ENCODE peak calls at places on chromosomes 6 and 20, in five cellular contexts. One of them, this sample, is unnamed. For H3K4me1, the result is how much of the 10 kb centered on the place peaks cover.

GRCh38 chr20:61287583-61287982 is 35.5 kb downstream of the CDH4 start:
- DNase-seq in H9: no peak
- DNase-seq in IMR-90: no peak
- DNase-seq in mesenchymal stem cell: no peak
- DNase-seq in HepG2: no peak
- DNase-seq in this sample: no peak

GRCh38 chr20:18694071-18694470 is 106.2 kb downstream of the DTD1 start:
- DNase-seq in HepG2: no peak
- DNase-seq in H9: no peak
- DNase-seq in IMR-90: no peak
- DNase-seq in mesenchymal stem cell: no peak
- DNase-seq in this sample: no peak

GRCh38 chr20:54097236-54097529 is 26.8 kb upstream of the BCAS1 start:
- DNase-seq in IMR-90: no peak
- DNase-seq in H9: no peak
- DNase-seq in mesenchymal stem cell: no peak
- DNase-seq in HepG2: no peak
- DNase-seq in this sample: no peak

GRCh38 chr20:58650181-58650775 is 805 bp upstream of the STX16 start:
- DNase-seq in HepG2: no peak
- DNase-seq in H9: peak
- DNase-seq in IMR-90: no peak
- DNase-seq in mesenchymal stem cell: no peak
- DNase-seq in this sample: peak

GRCh38 chr6:112906737-112907136 is 559.6 kb downstream of the RFPL4B start:
- DNase-seq in H9: no peak
- DNase-seq in HepG2: peak
- DNase-seq in mesenchymal stem cell: peak
- DNase-seq in IMR-90: peak
- DNase-seq in this sample: no peak

GRCh38 chr20:50646483-50646996 is 44.8 kb downstream of the RIPOR3 start:
- DNase-seq in H9: no peak
- DNase-seq in IMR-90: peak
- DNase-seq in HepG2: no peak
- DNase-seq in mesenchymal stem cell: peak
- DNase-seq in this sample: no peak

GRCh38 chr6:100163035-100163434 is 169.0 kb upstream of the MCHR2 start:
- DNase-seq in H9: peak
- DNase-seq in mesenchymal stem cell: no peak
- DNase-seq in IMR-90: no peak
- DNase-seq in HepG2: no peak
- DNase-seq in this sample: peak

GRCh38 chr6:1641391-1641790 is 31.7 kb downstream of the FOXC1 start:
- DNase-seq in IMR-90: no peak
- DNase-seq in mesenchymal stem cell: no peak
- DNase-seq in H9: no peak
- DNase-seq in HepG2: no peak
- DNase-seq in this sample: peak

GRCh38 chr6:56346958-56347357 is 99.6 kb upstream of the COL21A1 start:
- DNase-seq in HepG2: no peak
- DNase-seq in mesenchymal stem cell: no peak
- DNase-seq in IMR-90: no peak
- DNase-seq in H9: no peak
- DNase-seq in this sample: peak

GRCh38 chr6:24902782-24903181 is 33.0 kb downstream of the RIPOR2 start:
- DNase-seq in mesenchymal stem cell: peak
- DNase-seq in HepG2: no peak
- DNase-seq in IMR-90: peak
- DNase-seq in H9: no peak
- DNase-seq in this sample: no peak

GRCh38 chr6:53483423-53484353 is 61.2 kb downstream of the GCLC start:
- DNase-seq in mesenchymal stem cell: peak
- DNase-seq in HepG2: peak
- DNase-seq in IMR-90: no peak
- DNase-seq in H9: no peak
- DNase-seq in this sample: no peak

GRCh38 chr6:163406320-163406719 is 8.2 kb upstream of the QKI start:
- DNase-seq in HepG2: no peak
- DNase-seq in H9: no peak
- DNase-seq in IMR-90: no peak
- DNase-seq in mesenchymal stem cell: no peak
- DNase-seq in this sample: no peak

GRCh38 chr6:15677822-15678221 is 15.0 kb upstream of the DTNBP1 start:
- DNase-seq in IMR-90: no peak
- DNase-seq in mesenchymal stem cell: no peak
- DNase-seq in HepG2: no peak
- DNase-seq in H9: no peak
- DNase-seq in this sample: no peak

GRCh38 chr20:59939052-59939878 is 840 bp downstream of the PPP1R3D start:
- DNase-seq in mesenchymal stem cell: no peak
- DNase-seq in HepG2: no peak
- DNase-seq in H9: peak
- DNase-seq in IMR-90: no peak
- DNase-seq in this sample: peak

GRCh38 chr20:16216227-16217210 is 356.7 kb downstream of the KIF16B start:
- DNase-seq in IMR-90: no peak
- DNase-seq in mesenchymal stem cell: no peak
- DNase-seq in H9: no peak
- DNase-seq in HepG2: no peak
- DNase-seq in this sample: no peak

GRCh38 chr6:130377911-130378310 is 12.1 kb downstream of the TMEM200A start:
- DNase-seq in HepG2: no peak
- DNase-seq in IMR-90: no peak
- DNase-seq in mesenchymal stem cell: no peak
- DNase-seq in H9: no peak
- DNase-seq in this sample: no peak

GRCh38 chr20:39822667-39823066 is 860.5 kb downstream of the DHX35 start:
- DNase-seq in mesenchymal stem cell: peak
- DNase-seq in IMR-90: peak
- DNase-seq in H9: no peak
- DNase-seq in HepG2: no peak
- DNase-seq in this sample: no peak

GRCh38 chr20:57251949-57252348 is 14.5 kb downstream of the BMP7 start:
- DNase-seq in HepG2: no peak
- DNase-seq in mesenchymal stem cell: no peak
- DNase-seq in H9: no peak
- DNase-seq in IMR-90: no peak
- DNase-seq in this sample: no peak
- H3K9ac ChIP-seq in HepG2: no peak
- H3K9ac ChIP-seq in mesenchymal stem cell: no peak
- H3K9ac ChIP-seq in H9: no peak
- H3K9ac ChIP-seq in IMR-90: no peak
- H3K9ac ChIP-seq in this sample: no peak

DNA sequence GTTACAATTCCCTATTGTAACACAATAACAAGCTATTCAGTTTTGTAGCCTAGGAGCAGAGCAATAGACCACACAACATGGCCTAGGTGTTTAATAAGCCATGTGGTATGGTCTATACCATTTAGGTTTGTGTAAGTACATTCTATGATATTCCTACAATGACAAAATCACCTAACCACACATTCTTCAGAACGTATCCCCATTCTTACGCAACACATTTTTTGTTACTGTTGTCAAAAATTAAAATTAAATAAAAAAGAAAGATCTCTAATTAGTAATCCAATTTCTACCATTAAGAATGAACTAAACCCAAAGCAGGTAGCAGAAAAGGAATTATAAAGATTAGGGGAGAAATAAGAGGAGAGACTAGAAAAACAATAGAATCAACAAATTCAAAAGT is 44.0 kb downstream of the RANBP9 start:
- DNase-seq in IMR-90: no peak
- DNase-seq in HepG2: no peak
- DNase-seq in mesenchymal stem cell: no peak
- DNase-seq in H9: no peak
- DNase-seq in this sample: no peak
- H3K4me1 ChIP-seq in IMR-90: under half
- H3K4me1 ChIP-seq in HepG2: half or more
- H3K4me1 ChIP-seq in mesenchymal stem cell: under half
- H3K4me1 ChIP-seq in H9: under half
- H3K4me1 ChIP-seq in this sample: under half

GRCh38 chr6:144064402-144064830 is 31.0 kb downstream of the SF3B5 start:
- DNase-seq in mesenchymal stem cell: no peak
- DNase-seq in H9: peak
- DNase-seq in HepG2: no peak
- DNase-seq in IMR-90: no peak
- DNase-seq in this sample: no peak
- H3K9ac ChIP-seq in mesenchymal stem cell: peak
- H3K9ac ChIP-seq in H9: no peak
- H3K9ac ChIP-seq in HepG2: peak
- H3K9ac ChIP-seq in IMR-90: no peak
- H3K9ac ChIP-seq in this sample: peak

GRCh38 chr6:37177083-37177949 is 7.4 kb downstream of the PIM1 start:
- DNase-seq in IMR-90: no peak
- DNase-seq in HepG2: no peak
- DNase-seq in mesenchymal stem cell: no peak
- DNase-seq in H9: no peak
- DNase-seq in this sample: no peak

GRCh38 chr6:37174515-37175331 is 4.8 kb downstream of the PIM1 start:
- DNase-seq in H9: no peak
- DNase-seq in HepG2: no peak
- DNase-seq in IMR-90: no peak
- DNase-seq in mesenchymal stem cell: no peak
- DNase-seq in this sample: no peak

GRCh38 chr6:37174196-37174514 is 4.2 kb downstream of the PIM1 start:
- DNase-seq in IMR-90: no peak
- DNase-seq in H9: no peak
- DNase-seq in HepG2: no peak
- DNase-seq in mesenchymal stem cell: no peak
- DNase-seq in this sample: no peak

GRCh38 chr6:37176268-37177082 is 6.5 kb downstream of the PIM1 start:
- DNase-seq in mesenchymal stem cell: no peak
- DNase-seq in IMR-90: no peak
- DNase-seq in HepG2: no peak
- DNase-seq in H9: no peak
- DNase-seq in this sample: peak

DNA sequence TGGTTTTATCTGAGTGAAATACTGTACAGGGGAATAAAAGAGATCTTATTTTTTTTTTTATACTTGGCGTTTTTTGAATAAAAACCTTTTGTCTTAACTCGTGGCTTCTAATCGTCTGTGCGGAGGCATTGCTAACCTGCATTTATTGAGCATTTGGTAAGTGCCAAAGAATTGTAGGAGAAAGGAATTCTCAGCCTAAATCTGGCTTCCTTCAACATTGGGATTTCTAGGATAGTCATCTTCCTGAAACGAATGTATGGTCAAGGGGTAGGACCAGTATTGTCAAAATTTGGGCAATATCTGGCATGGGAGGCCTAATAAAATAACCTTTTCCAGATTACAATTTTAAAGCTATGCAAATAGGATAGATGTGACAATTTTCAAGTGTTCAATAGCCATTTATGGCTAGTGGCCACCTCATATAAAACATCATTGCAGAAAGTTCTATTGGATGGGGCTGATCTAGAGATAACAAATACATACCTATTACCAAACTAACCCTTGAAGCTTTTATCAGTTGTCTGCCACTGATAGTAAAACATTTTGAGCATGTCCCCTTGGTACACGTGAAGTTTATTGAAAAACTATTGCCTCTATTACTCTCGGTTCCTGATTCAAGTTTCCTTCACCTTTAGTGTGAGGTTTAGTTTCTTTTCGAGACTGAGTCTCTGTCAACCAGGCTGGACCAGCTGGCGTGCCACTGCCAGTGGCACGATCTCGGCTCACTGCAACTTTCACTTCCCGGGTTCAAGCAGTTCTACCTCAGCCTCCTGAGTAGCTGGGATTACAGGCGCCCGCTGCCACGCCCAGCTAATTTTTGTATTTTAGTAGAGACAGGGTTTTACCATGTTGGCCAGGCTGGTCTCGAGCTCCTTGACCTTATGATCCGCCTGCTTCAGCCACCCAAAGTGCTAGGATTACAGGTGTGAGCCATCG is 5.6 kb downstream of the PIM1 start:
- DNase-seq in IMR-90: no peak
- DNase-seq in mesenchymal stem cell: no peak
- DNase-seq in H9: no peak
- DNase-seq in HepG2: no peak
- DNase-seq in this sample: no peak
- H3K4me1 ChIP-seq in IMR-90: under half
- H3K4me1 ChIP-seq in mesenchymal stem cell: under half
- H3K4me1 ChIP-seq in H9: under half
- H3K4me1 ChIP-seq in HepG2: under half
- H3K4me1 ChIP-seq in this sample: under half

DNA sequence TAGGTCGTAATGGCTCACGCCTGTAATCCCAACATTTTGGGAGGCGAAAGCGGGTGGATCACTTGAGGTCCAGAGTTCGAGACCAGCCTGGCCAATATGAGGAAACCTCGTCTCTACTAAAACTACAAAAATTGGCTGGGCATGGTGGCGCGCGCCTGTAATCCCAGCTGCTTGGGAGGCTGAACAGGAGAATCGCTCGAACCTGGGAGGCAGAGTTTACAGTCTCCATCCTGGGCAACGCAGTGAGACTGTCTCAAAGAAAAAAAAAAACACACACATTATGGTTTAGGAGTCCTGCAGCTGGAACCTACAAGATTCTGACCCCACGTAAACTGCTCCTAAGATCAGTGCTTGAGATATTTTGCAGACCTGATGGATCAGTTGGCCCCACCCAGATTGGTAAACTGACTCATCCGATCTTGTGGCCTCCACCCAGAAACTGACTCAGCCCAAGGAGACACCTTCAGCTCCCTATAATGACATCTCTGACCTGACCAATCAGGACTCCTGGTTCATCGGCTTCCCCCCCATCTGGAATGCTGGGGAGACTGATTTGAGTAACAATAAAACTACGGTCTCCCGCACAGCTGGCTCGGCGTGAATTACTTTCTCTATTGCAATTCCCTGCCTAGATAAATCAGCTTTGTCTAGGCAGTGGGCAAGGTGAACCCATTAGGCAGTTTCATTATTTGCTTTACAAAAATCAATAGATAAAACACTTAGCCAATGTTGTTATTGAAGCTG is 96.2 kb upstream of the BTN3A2 start:
- DNase-seq in HepG2: peak
- DNase-seq in IMR-90: peak
- DNase-seq in H9: peak
- DNase-seq in mesenchymal stem cell: peak
- DNase-seq in this sample: peak
- H3K9ac ChIP-seq in HepG2: no peak
- H3K9ac ChIP-seq in IMR-90: no peak
- H3K9ac ChIP-seq in H9: no peak
- H3K9ac ChIP-seq in mesenchymal stem cell: no peak
- H3K9ac ChIP-seq in this sample: no peak

GRCh38 chr6:47495207-47495606 is 17.6 kb downstream of the CD2AP start:
- DNase-seq in IMR-90: no peak
- DNase-seq in HepG2: no peak
- DNase-seq in mesenchymal stem cell: no peak
- DNase-seq in H9: no peak
- DNase-seq in this sample: no peak

GRCh38 chr6:47496935-47497579 is 19.5 kb downstream of the CD2AP start:
- DNase-seq in H9: no peak
- DNase-seq in IMR-90: no peak
- DNase-seq in mesenchymal stem cell: no peak
- DNase-seq in HepG2: no peak
- DNase-seq in this sample: no peak

GRCh38 chr6:47489995-47490394 is 12.4 kb downstream of the CD2AP start:
- DNase-seq in mesenchymal stem cell: no peak
- DNase-seq in IMR-90: no peak
- DNase-seq in HepG2: no peak
- DNase-seq in H9: no peak
- DNase-seq in this sample: no peak

GRCh38 chr6:47495954-47496545 is 18.5 kb downstream of the CD2AP start:
- DNase-seq in H9: no peak
- DNase-seq in HepG2: no peak
- DNase-seq in IMR-90: no peak
- DNase-seq in mesenchymal stem cell: no peak
- DNase-seq in this sample: no peak

GRCh38 chr6:47492355-47492754 is 14.8 kb downstream of the CD2AP start:
- DNase-seq in IMR-90: no peak
- DNase-seq in mesenchymal stem cell: no peak
- DNase-seq in HepG2: no peak
- DNase-seq in H9: no peak
- DNase-seq in this sample: no peak
- H3K4me1 ChIP-seq in IMR-90: under half
- H3K4me1 ChIP-seq in mesenchymal stem cell: under half
- H3K4me1 ChIP-seq in HepG2: under half
- H3K4me1 ChIP-seq in H9: under half
- H3K4me1 ChIP-seq in this sample: under half